ENCODE peak calls at places on chromosomes 4 and X, in four cellular contexts. One of them, this sample, is unnamed.

GRCh38 chrX:153361781-153362397 is 27.9 kb downstream of the ZNF275 start:
- DNase-seq in activated CD8-positive, alpha-beta memory T cell treated with anti-CD3 and anti-CD28 coated beads, Interleukin-2, amount 50 U/mL, for 4 hours: no peak
- DNase-seq in DMS79: no peak
- DNase-seq in GM19239: no peak
- DNase-seq in this sample: no peak

GRCh38 chr4:123603165-123603564 is 206.6 kb downstream of the SPRY1 start:
- DNase-seq in activated CD8-positive, alpha-beta memory T cell treated with anti-CD3 and anti-CD28 coated beads, Interleukin-2, amount 50 U/mL, for 4 hours: peak; percentile 19
- DNase-seq in DMS79: no peak
- DNase-seq in GM19239: no peak
- DNase-seq in this sample: no peak

GRCh38 chr4:162056947-162057346 is 106.9 kb downstream of the FSTL5 start:
- DNase-seq in activated CD8-positive, alpha-beta memory T cell treated with anti-CD3 and anti-CD28 coated beads, Interleukin-2, amount 50 U/mL, for 4 hours: no peak
- DNase-seq in DMS79: no peak
- DNase-seq in GM19239: no peak
- DNase-seq in this sample: no peak

GRCh38 chr4:122819708-122820449 is 6.8 kb upstream of the FGF2 start:
- DNase-seq in activated CD8-positive, alpha-beta memory T cell treated with anti-CD3 and anti-CD28 coated beads, Interleukin-2, amount 50 U/mL, for 4 hours: no peak
- DNase-seq in DMS79: no peak
- DNase-seq in GM19239: no peak
- DNase-seq in this sample: no peak

GRCh38 chr4:83316459-83317170 is 18.0 kb downstream of the HPSE start:
- DNase-seq in activated CD8-positive, alpha-beta memory T cell treated with anti-CD3 and anti-CD28 coated beads, Interleukin-2, amount 50 U/mL, for 4 hours: no peak
- DNase-seq in DMS79: no peak
- DNase-seq in GM19239: no peak
- DNase-seq in this sample: no peak

GRCh38 chr4:84481879-84482245 is 17.2 kb downstream of the NKX6-1 start:
- DNase-seq in activated CD8-positive, alpha-beta memory T cell treated with anti-CD3 and anti-CD28 coated beads, Interleukin-2, amount 50 U/mL, for 4 hours: no peak
- DNase-seq in DMS79: no peak
- DNase-seq in GM19239: no peak
- DNase-seq in this sample: no peak

GRCh38 chrX:153794897-153795816 is 689 bp downstream of the SSR4 start:
- DNase-seq in activated CD8-positive, alpha-beta memory T cell treated with anti-CD3 and anti-CD28 coated beads, Interleukin-2, amount 50 U/mL, for 4 hours: no peak
- DNase-seq in DMS79: no peak
- DNase-seq in GM19239: no peak
- DNase-seq in this sample: no peak

GRCh38 chrX:50814701-50815476 is 895 bp upstream of the SHROOM4 start:
- DNase-seq in activated CD8-positive, alpha-beta memory T cell treated with anti-CD3 and anti-CD28 coated beads, Interleukin-2, amount 50 U/mL, for 4 hours: no peak
- DNase-seq in DMS79: no peak
- DNase-seq in GM19239: no peak
- DNase-seq in this sample: no peak

GRCh38 chrX:109843963-109844751 is 111.1 kb upstream of the ACSL4 start:
- DNase-seq in activated CD8-positive, alpha-beta memory T cell treated with anti-CD3 and anti-CD28 coated beads, Interleukin-2, amount 50 U/mL, for 4 hours: no peak
- DNase-seq in DMS79: no peak
- DNase-seq in GM19239: no peak
- DNase-seq in this sample: no peak

GRCh38 chr4:36280555-36280954 is 861 bp upstream of the DTHD1 start:
- DNase-seq in activated CD8-positive, alpha-beta memory T cell treated with anti-CD3 and anti-CD28 coated beads, Interleukin-2, amount 50 U/mL, for 4 hours: no peak
- DNase-seq in DMS79: no peak
- DNase-seq in GM19239: no peak
- DNase-seq in this sample: peak; percentile 9

GRCh38 chr4:185004562-185005208 is 13.6 kb upstream of the HELT start:
- DNase-seq in activated CD8-positive, alpha-beta memory T cell treated with anti-CD3 and anti-CD28 coated beads, Interleukin-2, amount 50 U/mL, for 4 hours: no peak
- DNase-seq in DMS79: peak; percentile 77
- DNase-seq in GM19239: no peak
- DNase-seq in this sample: no peak

GRCh38 chr4:7514789-7515188 is 80.1 kb upstream of the PSAPL1 start:
- DNase-seq in activated CD8-positive, alpha-beta memory T cell treated with anti-CD3 and anti-CD28 coated beads, Interleukin-2, amount 50 U/mL, for 4 hours: no peak
- DNase-seq in DMS79: no peak
- DNase-seq in GM19239: no peak
- DNase-seq in this sample: no peak

GRCh38 chr4:108171541-108172230 is 3.0 kb upstream of the LEF1 start:
- DNase-seq in activated CD8-positive, alpha-beta memory T cell treated with anti-CD3 and anti-CD28 coated beads, Interleukin-2, amount 50 U/mL, for 4 hours: peak; percentile 55
- DNase-seq in DMS79: no peak
- DNase-seq in GM19239: no peak
- DNase-seq in this sample: peak; percentile 3

GRCh38 chr4:151678048-151678853 is 82.6 kb downstream of the GATB start:
- DNase-seq in activated CD8-positive, alpha-beta memory T cell treated with anti-CD3 and anti-CD28 coated beads, Interleukin-2, amount 50 U/mL, for 4 hours: no peak
- DNase-seq in DMS79: no peak
- DNase-seq in GM19239: no peak
- DNase-seq in this sample: no peak

GRCh38 chrX:154990496-154990895 is 32.0 kb downstream of the F8 start:
- DNase-seq in activated CD8-positive, alpha-beta memory T cell treated with anti-CD3 and anti-CD28 coated beads, Interleukin-2, amount 50 U/mL, for 4 hours: no peak
- DNase-seq in DMS79: no peak
- DNase-seq in GM19239: no peak
- DNase-seq in this sample: no peak

This sample was measured in kidney glomerular epithelial cell.